ENCODE peak calls at places on chromosome 11, in seven cellular contexts. U, F, B, O, H, D and T are unnamed samples.

GRCh38 chr11:78607691-78608090 is 33.0 kb upstream of the NARS2 start:
- DNase-seq in B (no peak), D (no peak), H (no peak), O (no peak), F (no peak), U (no peak), T (no peak)

GRCh38 chr11:114623720-114624119 is 28.1 kb upstream of the NXPE4 start:
- DNase-seq in F (no peak), O (no peak), D (no peak), H (no peak), B (no peak), U (no peak), T (no peak)

GRCh38 chr11:71977743-71978418 is 20.8 kb upstream of the IL18BP start:
- DNase-seq in U (peak; percentile 59), H (peak; percentile 33), O (no peak), D (peak; percentile 65), F (peak; percentile 68), B (peak; percentile 68), T (no peak)

GRCh38 chr11:118106789-118107335 is 20.1 kb upstream of the SMIM35 start:
- DNase-seq in D (no peak), F (no peak), U (peak; percentile 72), H (no peak), B (peak; percentile 3), O (no peak), T (no peak)

GRCh38 chr11:3340025-3340424 is 38.9 kb downstream of the ZNF195 start:
- DNase-seq in H (no peak), U (peak; percentile 73), B (peak; percentile 89), D (no peak), F (no peak), O (no peak), T (no peak)

GRCh38 chr11:88886796-88887195 is 179.0 kb downstream of the GRM5 start:
- DNase-seq in D (peak; percentile 33), O (no peak), U (peak; percentile 60), F (no peak), H (peak; percentile 57), B (peak; percentile 60), T (peak; percentile 16)

GRCh38 chr11:109303342-109303741 is 118.6 kb upstream of the C11orf87 start:
- DNase-seq in O (no peak), D (no peak), B (no peak), H (no peak), F (no peak), U (peak; percentile 52), T (no peak)

GRCh38 chr11:62020661-62021060 is 53.2 kb upstream of the FTH1 start:
- DNase-seq in B (peak; percentile 63), D (no peak), O (no peak), F (peak; percentile 46), U (no peak), H (no peak), T (no peak)

GRCh38 chr11:100403817-100404216 is 283.3 kb upstream of the ARHGAP42 start:
- DNase-seq in H (no peak), U (no peak), D (no peak), O (no peak), F (no peak), B (peak; percentile 32), T (no peak)

GRCh38 chr11:63918576-63919171 is 1.7 kb upstream of the RCOR2 start:
- DNase-seq in B (no peak), O (peak; percentile 60), H (peak; percentile 44), F (no peak), U (no peak), D (peak; percentile 56), T (peak; percentile 58)

GRCh38 chr11:104076455-104076854 is 40.0 kb downstream of the DDI1 start:
- DNase-seq in O (no peak), F (no peak), H (no peak), D (no peak), U (peak; percentile 87), B (no peak), T (no peak)

GRCh38 chr11:128172046-128172878 is 415.1 kb downstream of the ETS1 start:
- DNase-seq in H (peak; percentile 84), F (peak; percentile 86), O (peak; percentile 84), B (peak; percentile 95), U (peak; percentile 88), D (peak; percentile 81), T (peak; percentile 87)

GRCh38 chr11:15942936-15943335 is 413.4 kb downstream of the SOX6 start:
- DNase-seq in B (no peak), O (no peak), F (no peak), U (no peak), D (no peak), H (no peak), T (no peak)

GRCh38 chr11:64225608-64226506 is at the start of the genes NUDT22 and TRPT1:
- DNase-seq in H (peak; percentile 89), B (peak; percentile 74), O (peak; percentile 96), D (peak; percentile 96), U (peak; percentile 83), F (peak; percentile 96), T (peak; percentile 95)

GRCh38 chr11:96314326-96315050 is 28.5 kb downstream of the MAML2 start:
- DNase-seq in H (no peak), F (no peak), D (peak; percentile 41), B (peak; percentile 85), O (no peak), U (peak; percentile 82), T (no peak)

GRCh38 chr11:15965562-15966250 is 390.6 kb downstream of the SOX6 start:
- DNase-seq in O (no peak), D (peak; percentile 42), H (no peak), U (peak; percentile 96), B (no peak), F (no peak), T (no peak)

GRCh38 chr11:59429924-59430516 is 3.8 kb upstream of the OR5A2 start:
- DNase-seq in O (no peak), H (peak; percentile 18), D (peak; percentile 49), U (peak; percentile 70), F (no peak), B (peak; percentile 68), T (no peak)

GRCh38 chr11:118109231-118109630 is 22.5 kb upstream of the SMIM35 start:
- DNase-seq in O (peak; percentile 65), F (no peak), B (peak; percentile 9), D (no peak), H (no peak), U (peak; percentile 42), T (no peak)

GRCh38 chr11:57219021-57219627 is 17.9 kb downstream of the APLNR start:
- DNase-seq in H (no peak), U (peak; percentile 26), D (no peak), F (no peak), B (no peak), O (no peak), T (no peak)

GRCh38 chr11:99277281-99277680 is 256.5 kb downstream of the CNTN5 start:
- DNase-seq in D (no peak), O (no peak), F (no peak), U (peak; percentile 50), B (no peak), H (no peak), T (no peak)

GRCh38 chr11:130831506-130832385 is 84.5 kb downstream of the SNX19 start:
- DNase-seq in B (no peak), D (no peak), U (peak; percentile 28), H (no peak), O (no peak), F (no peak), T (no peak)

GRCh38 chr11:67482736-67483497 is at the start of gene AIP:
- DNase-seq in D (peak; percentile 99), H (peak; percentile 98), B (peak; percentile 99), U (peak; percentile 98), O (peak; percentile 99), F (peak; percentile 99), T (peak; percentile 98)
- TF ChIP-seq CTCF in D (no peak), H (no peak), B (peak; percentile 29), U (no peak), O (peak; percentile 9), F (no peak), T (peak; percentile 63)

DNA sequence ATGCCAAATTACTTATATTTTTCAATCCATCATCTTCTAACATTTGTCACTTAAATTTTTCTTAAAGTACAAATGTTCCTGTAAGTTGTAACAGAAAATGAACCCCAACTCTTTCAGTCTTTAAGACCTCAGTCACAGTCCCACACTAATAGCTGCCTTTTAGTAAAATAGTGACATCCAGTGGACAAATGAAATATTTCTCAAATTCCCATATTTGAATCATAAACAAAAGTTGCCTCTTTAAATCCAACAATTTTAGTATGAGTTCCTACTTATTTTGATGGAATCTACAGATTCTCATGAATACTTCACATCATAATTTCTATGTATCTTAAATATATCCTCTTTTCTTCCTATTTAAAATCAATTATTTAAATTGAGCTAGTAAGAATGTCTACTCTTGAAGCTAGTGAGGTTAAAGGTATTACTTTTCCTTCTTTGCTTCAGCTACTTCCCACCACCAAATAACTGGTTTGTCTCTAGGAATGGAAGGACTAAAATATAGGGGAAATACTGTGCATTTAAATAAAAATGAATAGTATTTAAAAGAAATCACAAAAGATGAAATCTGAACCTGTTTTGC is 9.2 kb downstream of the LIN7C start:
- DNase-seq in D (no peak), U (peak; percentile 37), O (no peak), F (no peak), H (no peak), B (peak; percentile 54), T (no peak)
- TF ChIP-seq CTCF in D (peak; percentile 21), U (peak; percentile 33), O (peak; percentile 44), F (peak; percentile 48), H (no peak), B (peak; percentile 39), T (peak; percentile 46)

GRCh38 chr11:75441804-75442132 is 8.8 kb upstream of the KLHL35 start:
- DNase-seq in O (no peak), B (no peak), H (no peak), D (no peak), F (no peak), U (peak; percentile 29), T (no peak)

GRCh38 chr11:75440960-75441803 is 8.2 kb upstream of the KLHL35 start:
- DNase-seq in H (no peak), O (peak; percentile 26), B (no peak), F (no peak), U (no peak), D (no peak), T (no peak)

GRCh38 chr11:75443043-75443442 is 10.0 kb upstream of the KLHL35 start:
- DNase-seq in H (no peak), D (no peak), O (no peak), F (no peak), B (no peak), U (no peak), T (no peak)

GRCh38 chr11:75439495-75440120 is 6.6 kb upstream of the KLHL35 start:
- DNase-seq in U (no peak), D (no peak), O (peak; percentile 44), H (no peak), B (no peak), F (no peak), T (no peak)

GRCh38 chr11:75442161-75442885 is 9.3 kb upstream of the KLHL35 start:
- DNase-seq in O (no peak), B (no peak), F (no peak), H (no peak), U (no peak), D (no peak), T (no peak)
- TF ChIP-seq CTCF in O (no peak), B (no peak), F (no peak), H (no peak), U (no peak), D (no peak), T (no peak)

DNA sequence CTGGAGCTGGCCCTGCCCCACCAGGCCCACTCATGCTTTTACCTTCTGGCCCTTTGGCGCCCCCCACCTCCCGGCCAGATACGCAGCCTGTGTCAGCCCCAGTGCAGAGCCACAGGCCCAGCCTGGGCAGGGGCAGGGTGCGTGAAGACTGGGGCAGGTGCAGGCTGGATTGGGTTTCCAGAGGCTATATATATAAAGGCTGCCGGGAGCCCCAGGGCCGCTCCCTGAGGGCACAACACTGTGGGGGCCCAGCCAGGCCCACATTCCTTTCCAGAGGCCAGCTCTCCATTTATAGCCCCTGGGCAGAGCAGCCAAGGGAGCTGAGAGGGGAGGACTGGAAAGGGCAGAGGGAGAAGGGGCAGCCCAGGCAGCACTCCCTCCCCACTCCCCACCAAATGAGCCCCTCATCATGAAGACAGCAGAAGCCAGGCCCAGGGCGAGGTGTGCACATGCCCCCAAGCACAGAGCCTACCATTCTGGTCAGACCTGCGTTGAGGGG is 5.0 kb upstream of the MYOD1 start:
- DNase-seq in O (peak; percentile 95), D (no peak), H (peak; percentile 55), B (no peak), F (no peak), U (no peak), T (no peak)
- TF ChIP-seq CTCF in O (peak; percentile 37), D (no peak), H (no peak), B (no peak), F (no peak), U (no peak), T (no peak)